ENCODE peak calls at places on chromosomes 4 and X, in seven cellular contexts. J is K562, P is tibial artery, I is tibial nerve, Z is cardiac muscle cell, T is heart right ventricle, M is body of pancreas. Q is an unnamed sample.

GRCh38 chrX:110006826-110007375 is 4.0 kb downstream of the TMEM164 start:
- DNase-seq in J (no peak), P (no peak), I (no peak), Z (peak), T (no peak), M (peak), Q (no peak)

GRCh38 chr4:155809835-155810234 is 51.0 kb downstream of the GUCY1B1 start:
- DNase-seq in J (peak), P (no peak), I (peak), Z (peak), T (no peak), M (peak), Q (no peak)

GRCh38 chr4:88900432-88900831 is 156.6 kb downstream of the FAM13A start:
- DNase-seq in J (no peak), P (no peak), I (no peak), Z (peak), T (no peak), M (no peak), Q (no peak)

GRCh38 chr4:100169796-100170485 is 20.3 kb downstream of the DDIT4L start:
- DNase-seq in J (no peak), P (no peak), I (no peak), Z (no peak), T (no peak), M (no peak), Q (no peak)

GRCh38 chrX:140817943-140818342 is 108.4 kb downstream of the LINC00632 start:
- DNase-seq in J (no peak), P (no peak), I (peak), Z (peak), T (no peak), M (no peak), Q (no peak)

GRCh38 chr4:52172166-52172565 is 121.1 kb downstream of the SPATA18 start:
- DNase-seq in J (no peak), P (no peak), I (no peak), Z (peak), T (no peak), M (no peak), Q (no peak)

GRCh38 chr4:109548655-109549054 is 11.4 kb upstream of the MCUB start:
- DNase-seq in J (no peak), P (no peak), I (no peak), Z (peak), T (no peak), M (peak), Q (no peak)

GRCh38 chr4:31647776-31648175 is 927.6 kb downstream of the PCDH7 start:
- DNase-seq in J (no peak), P (no peak), I (no peak), Z (no peak), T (no peak), M (no peak), Q (no peak)

GRCh38 chr4:152903658-152904057 is 32.5 kb upstream of the FHDC1 start:
- DNase-seq in J (no peak), P (no peak), I (no peak), Z (no peak), T (no peak), M (no peak), Q (no peak)

GRCh38 chr4:61202638-61203495 is 2.7 kb downstream of the ADGRL3 start:
- DNase-seq in J (no peak), P (no peak), I (no peak), Z (peak), T (no peak), M (no peak), Q (no peak)

GRCh38 chr4:30945586-30945985 is 225.4 kb downstream of the PCDH7 start:
- DNase-seq in J (no peak), P (no peak), I (no peak), Z (peak), T (no peak), M (peak), Q (no peak)

GRCh38 chr4:142984871-142985585 is 138.9 kb upstream of the INPP4B start:
- DNase-seq in J (no peak), P (no peak), I (no peak), Z (peak), T (no peak), M (no peak), Q (no peak)

GRCh38 chr4:143352052-143352451 is 15.4 kb downstream of the GAB1 start:
- DNase-seq in J (no peak), P (no peak), I (no peak), Z (peak), T (no peak), M (no peak), Q (no peak)

GRCh38 chrX:155888139-155888538 is 7.0 kb downstream of the VAMP7 start:
- DNase-seq in J (no peak), P (no peak), I (no peak), Z (peak), T (no peak), M (no peak), Q (no peak)

GRCh38 chr4:155066871-155067270 is 141.6 kb upstream of the NPY2R start:
- DNase-seq in J (no peak), P (no peak), I (no peak), Z (no peak), T (no peak), M (no peak), Q (no peak)

GRCh38 chr4:86895692-86896488 is 3.7 kb upstream of the C4orf36 start:
- DNase-seq in J (peak), P (no peak), I (peak), Z (peak), T (no peak), M (peak), Q (no peak)

GRCh38 chrX:40729923-40730584 is 5.3 kb downstream of the MED14 start:
- DNase-seq in J (no peak), P (no peak), I (no peak), Z (no peak), T (no peak), M (no peak), Q (no peak)

GRCh38 chr4:52628543-52628942 is 30.6 kb downstream of the USP46 start:
- DNase-seq in J (no peak), P (no peak), I (no peak), Z (no peak), T (no peak), M (no peak), Q (no peak)

GRCh38 chrX:106862972-106863688 is 40.0 kb downstream of the RIPPLY1 start:
- DNase-seq in J (no peak), P (no peak), I (no peak), Z (peak), T (no peak), M (peak), Q (no peak)

GRCh38 chr4:40980318-40980883 is 230.6 kb downstream of the NSUN7 start:
- DNase-seq in J (no peak), P (no peak), I (no peak), Z (peak), T (no peak), M (no peak), Q (no peak)

GRCh38 chr4:3451956-3452355 is 10.2 kb downstream of the HGFAC start:
- DNase-seq in J (no peak), P (no peak), I (no peak), Z (no peak), T (no peak), M (no peak), Q (no peak)

GRCh38 chr4:100372432-100372831 is 145.4 kb downstream of the EMCN start:
- DNase-seq in J (no peak), P (no peak), I (no peak), Z (peak), T (no peak), M (no peak), Q (no peak)

GRCh38 chrX:103918050-103918449 is 44.4 kb upstream of the TMSB15B start:
- DNase-seq in J (peak), P (peak), I (peak), Z (peak), T (peak), M (peak), Q (no peak)

GRCh38 chrX:9770319-9770718 is 4.7 kb upstream of the GPR143 start:
- DNase-seq in J (no peak), P (no peak), I (no peak), Z (no peak), T (no peak), M (no peak), Q (no peak)

GRCh38 chr4:137663376-137664054 is 131.2 kb upstream of the PCDH18 start:
- DNase-seq in J (no peak), P (no peak), I (no peak), Z (peak), T (no peak), M (no peak), Q (no peak)

GRCh38 chr4:82706349-82707000 is 92.1 kb downstream of the SCD5 start:
- DNase-seq in J (no peak), P (no peak), I (no peak), Z (peak), T (no peak), M (peak), Q (no peak)

GRCh38 chrX:121336831-121337421 is 289.5 kb downstream of the GLUD2 start:
- DNase-seq in J (no peak), P (no peak), I (no peak), Z (no peak), T (no peak), M (no peak), Q (no peak)

GRCh38 chr4:32148120-32148666 is 1428.0 kb downstream of the PCDH7 start:
- DNase-seq in J (no peak), P (no peak), I (no peak), Z (peak), T (no peak), M (no peak), Q (no peak)

GRCh38 chr4:4424499-4425115 is 37.7 kb downstream of the NSG1 start:
- DNase-seq in J (no peak), P (no peak), I (no peak), Z (no peak), T (no peak), M (no peak), Q (peak)

GRCh38 chr4:13329963-13330362 is 154.2 kb downstream of the RAB28 start:
- DNase-seq in J (no peak), P (no peak), I (no peak), Z (peak), T (no peak), M (no peak), Q (no peak)

GRCh38 chr4:16706251-16706650 is 192.2 kb downstream of the LDB2 start:
- DNase-seq in J (no peak), P (no peak), I (no peak), Z (no peak), T (no peak), M (no peak), Q (no peak)

GRCh38 chr4:124097447-124097846 is 615.1 kb downstream of the ANKRD50 start:
- DNase-seq in J (no peak), P (no peak), I (no peak), Z (no peak), T (no peak), M (no peak), Q (no peak)

GRCh38 chr4:56658410-56659003 is 22.6 kb downstream of the HOPX start:
- DNase-seq in J (no peak), P (no peak), I (no peak), Z (peak), T (no peak), M (no peak), Q (no peak)

GRCh38 chr4:88382621-88383020 is 4.0 kb downstream of the HERC6 start:
- DNase-seq in J (no peak), P (no peak), I (no peak), Z (no peak), T (no peak), M (peak), Q (peak)

GRCh38 chr4:184824776-184825393 is 883 bp downstream of the ACSL1 start:
- DNase-seq in J (no peak), P (no peak), I (no peak), Z (no peak), T (no peak), M (no peak), Q (no peak)

GRCh38 chr4:149441338-149441737 is 374.3 kb downstream of the IQCM start:
- DNase-seq in J (no peak), P (no peak), I (no peak), Z (peak), T (no peak), M (no peak), Q (no peak)

GRCh38 chrX:123580871-123581270 is 152.0 kb downstream of the THOC2 start:
- DNase-seq in J (no peak), P (no peak), I (no peak), Z (no peak), T (no peak), M (no peak), Q (no peak)

GRCh38 chr4:2248044-2248780 is 6.3 kb upstream of the HAUS3 start:
- DNase-seq in J (no peak), P (no peak), I (no peak), Z (no peak), T (no peak), M (no peak), Q (peak)

DNA sequence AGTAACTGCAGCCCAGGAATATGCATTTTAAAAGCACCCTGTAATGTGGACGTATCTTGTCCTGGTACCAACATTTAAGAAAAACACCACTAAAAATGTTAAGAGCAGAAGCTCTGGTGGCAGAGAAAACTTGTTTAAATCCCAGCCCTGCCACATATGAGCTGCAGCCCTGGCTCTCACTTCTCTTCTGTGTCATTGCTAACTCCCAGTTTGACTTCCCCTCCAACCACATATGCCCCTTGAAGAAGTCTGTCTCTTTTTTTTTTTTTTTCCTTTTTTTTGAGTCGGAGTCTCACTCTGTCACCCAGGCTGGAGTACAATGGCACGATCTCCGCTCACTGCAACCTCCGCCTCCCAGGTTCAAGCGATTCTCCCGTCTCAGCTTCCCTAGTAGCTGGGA is 14.8 kb downstream of the LHFPL1 start:
- DNase-seq in J (no peak), P (no peak), I (no peak), Z (no peak), T (no peak), M (no peak), Q (no peak)
- H3K27ac ChIP-seq in J (no peak), P (no peak), I (no peak), Z (no peak), T (no peak), M (no peak), Q (no peak)

GRCh38 chr4:186586190-186586589 is 30.8 kb upstream of the MTNR1A start:
- DNase-seq in J (no peak), P (no peak), I (no peak), Z (no peak), T (no peak), M (peak), Q (no peak)
- H3K4me3 ChIP-seq in J (no peak), P (no peak), I (no peak), Z (no peak), T (no peak), M (no peak), Q (no peak)

DNA sequence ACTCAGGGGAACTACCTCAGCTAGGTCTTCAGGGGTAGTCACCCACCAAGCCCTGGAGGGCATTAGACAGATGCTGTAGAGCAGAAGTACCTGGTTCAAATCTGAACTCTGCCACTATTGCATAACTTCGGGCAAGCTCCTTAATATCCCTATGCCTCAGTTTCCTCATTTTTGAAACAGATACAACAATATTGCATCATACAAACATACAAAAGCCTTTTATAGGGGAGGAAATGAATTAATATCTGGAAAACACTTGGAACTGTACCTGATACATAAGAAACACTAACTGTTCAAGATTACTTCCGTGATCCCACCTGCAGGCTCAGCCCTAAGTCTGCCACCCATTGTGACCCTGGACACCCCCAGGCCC is 166.0 kb downstream of the EFNB1 start:
- DNase-seq in J (no peak), P (no peak), I (no peak), Z (no peak), T (no peak), M (no peak), Q (no peak)
- H3K27ac ChIP-seq in J (no peak), P (no peak), I (no peak), Z (no peak), T (no peak), M (no peak), Q (no peak)

GRCh38 chr4:173212379-173212778 is 43.8 kb downstream of the GALNT7 start:
- DNase-seq in J (no peak), P (no peak), I (no peak), Z (no peak), T (no peak), M (no peak), Q (no peak)

GRCh38 chr4:173205656-173206055 is 37.0 kb downstream of the GALNT7 start:
- DNase-seq in J (no peak), P (no peak), I (no peak), Z (no peak), T (no peak), M (no peak), Q (no peak)

GRCh38 chr4:173211222-173211621 is 42.6 kb downstream of the GALNT7 start:
- DNase-seq in J (no peak), P (no peak), I (no peak), Z (no peak), T (no peak), M (no peak), Q (no peak)

GRCh38 chr4:173211838-173212237 is 43.2 kb downstream of the GALNT7 start:
- DNase-seq in J (peak), P (no peak), I (no peak), Z (peak), T (no peak), M (no peak), Q (no peak)

GRCh38 chr4:173208420-173208819 is 39.8 kb downstream of the GALNT7 start:
- DNase-seq in J (peak), P (no peak), I (no peak), Z (no peak), T (no peak), M (no peak), Q (no peak)
- H3K4me3 ChIP-seq in J (peak), P (no peak), I (no peak), Z (no peak), T (no peak), M (no peak), Q (no peak)

GRCh38 chr4:5801696-5802095 is 90.7 kb downstream of the EVC start:
- DNase-seq in J (no peak), P (peak), I (no peak), Z (no peak), T (no peak), M (no peak), Q (no peak)

GRCh38 chr4:5804656-5805055 is 88.2 kb downstream of the CRMP1 start:
- DNase-seq in J (peak), P (no peak), I (no peak), Z (no peak), T (no peak), M (no peak), Q (no peak)

GRCh38 chr4:5805270-5805669 is 87.6 kb downstream of the CRMP1 start:
- DNase-seq in J (no peak), P (peak), I (no peak), Z (no peak), T (no peak), M (no peak), Q (no peak)

GRCh38 chr4:5800496-5800895 is 89.5 kb downstream of the EVC start:
- DNase-seq in J (no peak), P (peak), I (no peak), Z (no peak), T (no peak), M (no peak), Q (no peak)

DNA sequence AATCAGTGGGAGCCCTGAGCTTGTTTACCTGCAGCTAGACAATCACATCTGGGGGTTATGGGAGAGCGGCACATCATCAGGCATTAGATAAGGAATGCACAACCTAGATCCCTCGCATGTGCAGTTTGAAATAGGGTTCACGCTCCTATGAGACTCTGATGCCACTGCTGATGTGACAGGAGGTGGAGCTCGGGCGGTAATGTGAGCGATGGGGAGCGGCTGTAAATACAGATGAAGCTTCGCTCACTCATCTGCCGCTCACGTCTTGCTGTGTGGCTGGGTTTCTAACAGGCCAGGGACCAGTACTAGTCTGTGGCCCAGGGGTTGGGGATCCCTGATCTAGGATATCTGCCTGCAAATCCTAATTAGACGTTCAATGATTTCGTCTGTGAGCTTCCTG is 90.3 kb downstream of the CRMP1 start:
- DNase-seq in J (no peak), P (peak), I (no peak), Z (no peak), T (no peak), M (no peak), Q (no peak)
- H3K27ac ChIP-seq in J (no peak), P (no peak), I (no peak), Z (no peak), T (no peak), M (no peak), Q (no peak)

Q was measured in right atrium auricular region.